ENCODE peak calls at places on chromosomes 7 and 10, in six cellular contexts. R is astrocyte, A is Calu3, O is heart right ventricle, V is bronchial epithelial cell, D is fibroblast of mammary gland. U is an unnamed sample.

GRCh38 chr10:101893510-101894120 is 50.0 kb upstream of the KCNIP2 start:
- DNase-seq in A (no peak), O (no peak), V (no peak), D (no peak), R (no peak), U (no peak)

GRCh38 chr10:29240991-29241660 is 47.7 kb upstream of the LYZL1 start:
- DNase-seq in O (no peak), D (no peak), V (no peak), R (no peak), A (no peak), U (no peak)

GRCh38 chr7:106329408-106329807 is 44.6 kb upstream of the NAMPT start:
- DNase-seq in D (no peak), V (peak), R (peak), A (no peak), O (no peak), U (no peak)

GRCh38 chr7:216360-217300 is 24.3 kb downstream of the FAM20C start:
- DNase-seq in A (no peak), R (no peak), O (peak), D (no peak), V (no peak), U (no peak)

GRCh38 chr10:12656518-12657142 is 307.3 kb downstream of the CAMK1D start:
- DNase-seq in A (peak), O (no peak), V (peak), D (peak), R (peak), U (peak)

GRCh38 chr10:127922675-127923366 is 15.9 kb downstream of the PTPRE start:
- DNase-seq in O (peak), D (peak), V (peak), A (peak), R (peak), U (no peak)

GRCh38 chr10:6721480-6721879 is 141.4 kb upstream of the PRKCQ start:
- DNase-seq in D (peak), O (no peak), A (peak), V (peak), R (peak), U (no peak)

GRCh38 chr10:77637986-77638765 is 568 bp upstream of the KCNMA1 start:
- DNase-seq in A (peak), R (peak), D (no peak), O (no peak), V (no peak), U (peak)

GRCh38 chr10:77899080-77899477 is 27.5 kb downstream of the DLG5 start:
- DNase-seq in R (peak), V (peak), O (no peak), A (peak), D (peak), U (no peak)

GRCh38 chr7:92868683-92869293 is 32.4 kb upstream of the CDK6 start:
- DNase-seq in D (no peak), O (no peak), V (no peak), R (no peak), A (no peak), U (no peak)

GRCh38 chr7:16795624-16796023 is 9.2 kb downstream of the AGR2 start:
- DNase-seq in D (no peak), A (no peak), R (no peak), V (no peak), O (no peak), U (no peak)

GRCh38 chr10:96502561-96503267 is 11.0 kb downstream of the TLL2 start:
- DNase-seq in O (no peak), R (no peak), V (peak), D (peak), A (no peak), U (no peak)

GRCh38 chr10:74977913-74978847 is 133.3 kb upstream of the SAMD8 start:
- DNase-seq in D (no peak), V (no peak), R (no peak), O (no peak), A (no peak), U (no peak)

GRCh38 chr7:126185959-126186580 is 1066.7 kb downstream of the GRM8 start:
- DNase-seq in A (no peak), V (peak), D (no peak), O (no peak), R (no peak), U (no peak)

GRCh38 chr7:158733762-158734494 is 29.3 kb upstream of the NCAPG2 start:
- DNase-seq in R (no peak), O (no peak), V (no peak), D (no peak), A (no peak), U (no peak)

GRCh38 chr10:36302086-36302485 is 660.0 kb upstream of the FZD8 start:
- DNase-seq in D (no peak), A (no peak), O (no peak), V (no peak), R (no peak), U (no peak)

GRCh38 chr7:46459942-46460341 is 538.9 kb upstream of the IGFBP3 start:
- DNase-seq in A (no peak), D (no peak), V (no peak), O (no peak), R (no peak), U (no peak)

GRCh38 chr7:155743197-155743596 is 69.1 kb downstream of the SHH start:
- DNase-seq in D (no peak), O (no peak), R (no peak), A (no peak), V (no peak), U (no peak)

GRCh38 chr7:47259682-47260081 is 322.2 kb downstream of the TNS3 start:
- DNase-seq in O (no peak), D (no peak), V (no peak), R (no peak), A (no peak), U (no peak)

GRCh38 chr7:128197989-128198580 is 43.0 kb upstream of the LEP start:
- DNase-seq in A (no peak), R (no peak), O (no peak), V (peak), D (no peak), U (no peak)

GRCh38 chr7:151806204-151806603 is 70.7 kb downstream of the PRKAG2 start:
- DNase-seq in A (no peak), O (no peak), V (peak), D (no peak), R (peak), U (no peak)

GRCh38 chr7:120110169-120110568 is 162.8 kb upstream of the KCND2 start:
- DNase-seq in D (no peak), V (peak), A (peak), R (no peak), O (no peak), U (no peak)

GRCh38 chr7:712601-713457 is 13.7 kb upstream of the DNAAF5 start:
- DNase-seq in R (no peak), V (no peak), A (no peak), D (no peak), O (no peak), U (no peak)

GRCh38 chr10:131691481-131692090 is 209.2 kb upstream of the PPP2R2D start:
- DNase-seq in O (no peak), R (no peak), A (no peak), V (no peak), D (no peak), U (no peak)

GRCh38 chr10:70726909-70727495 is 54.7 kb downstream of the ADAMTS14 start:
- DNase-seq in D (no peak), A (no peak), O (no peak), V (no peak), R (no peak), U (no peak)

GRCh38 chr10:77592946-77593636 is 44.5 kb downstream of the KCNMA1 start:
- DNase-seq in V (peak), D (peak), A (no peak), O (no peak), R (peak), U (no peak)

GRCh38 chr7:117951711-117952280 is 78.6 kb upstream of the CTTNBP2 start:
- DNase-seq in R (no peak), A (no peak), O (no peak), V (peak), D (no peak), U (no peak)

GRCh38 chr10:103884681-103885139 is 29.3 kb upstream of the SH3PXD2A start:
- DNase-seq in D (peak), A (peak), R (peak), O (no peak), V (peak), U (peak)

GRCh38 chr10:52115823-52116222 is 198.3 kb upstream of the DKK1 start:
- DNase-seq in D (peak), O (no peak), R (peak), A (no peak), V (peak), U (no peak)

GRCh38 chr7:112038353-112038752 is 167.8 kb downstream of the DOCK4 start:
- DNase-seq in D (no peak), A (no peak), O (no peak), V (no peak), R (no peak), U (no peak)

GRCh38 chr7:74282748-74283459 is 6.3 kb upstream of the CLIP2 start:
- DNase-seq in R (no peak), D (no peak), O (no peak), A (no peak), V (no peak), U (no peak)

GRCh38 chr10:132980426-132981172 is 38.2 kb upstream of the CFAP46 start:
- DNase-seq in D (no peak), V (no peak), O (no peak), R (no peak), A (no peak), U (no peak)

GRCh38 chr7:23931633-23932032 is 221.6 kb downstream of the STK31 start:
- DNase-seq in D (no peak), O (no peak), V (peak), A (no peak), R (no peak), U (no peak)

GRCh38 chr10:14032406-14032998 is 298.2 kb downstream of the FRMD4A start:
- DNase-seq in A (peak), D (peak), R (peak), V (no peak), O (peak), U (no peak)
- TF ChIP-seq CTCF in A (peak), D (peak), R (peak), V (peak), O (peak), U (peak)

GRCh38 chr7:98291717-98292116 is 10.2 kb downstream of the BRI3 start:
- DNase-seq in O (no peak), R (no peak), V (no peak), A (no peak), D (no peak), U (no peak)
- TF ChIP-seq CTCF in O (no peak), R (no peak), V (peak), A (no peak), D (no peak), U (no peak)

GRCh38 chr10:24938076-24938475 is 14.3 kb downstream of the PRTFDC1 start:
- DNase-seq in O (no peak), D (peak), R (no peak), A (no peak), V (no peak), U (no peak)
- TF ChIP-seq CTCF in O (no peak), D (no peak), R (no peak), A (no peak), V (no peak), U (no peak)

GRCh38 chr10:43377393-43377883 is 6.0 kb downstream of the FXYD4 start:
- DNase-seq in V (peak), D (no peak), R (no peak), A (peak), O (no peak), U (no peak)

GRCh38 chr10:43376828-43377227 is 5.4 kb downstream of the FXYD4 start:
- DNase-seq in V (no peak), A (no peak), D (no peak), O (no peak), R (no peak), U (no peak)

GRCh38 chr10:43383204-43383971 is 12.0 kb downstream of the FXYD4 start:
- DNase-seq in V (peak), R (no peak), D (no peak), A (no peak), O (no peak), U (no peak)

GRCh38 chr10:43384252-43385221 is 13.1 kb downstream of the FXYD4 start:
- DNase-seq in A (no peak), O (no peak), R (no peak), V (no peak), D (no peak), U (no peak)

GRCh38 chr10:43380610-43381222 is 9.3 kb downstream of the FXYD4 start:
- DNase-seq in V (no peak), R (no peak), A (no peak), O (no peak), D (peak), U (no peak)
- TF ChIP-seq CTCF in V (peak), R (peak), A (no peak), O (no peak), D (peak), U (no peak)

GRCh38 chr7:1758417-1758858 is 88.4 kb downstream of the ELFN1 start:
- DNase-seq in D (peak), O (peak), A (peak), R (no peak), V (peak), U (no peak)
- TF ChIP-seq CTCF in D (peak), O (peak), A (peak), R (no peak), V (peak), U (peak)

GRCh38 chr7:100111156-100111555 is 8.0 kb downstream of the TAF6 start:
- DNase-seq in D (no peak), V (no peak), O (no peak), A (no peak), R (no peak), U (no peak)

GRCh38 chr7:100111914-100112313 is 7.2 kb downstream of the TAF6 start:
- DNase-seq in R (no peak), O (no peak), A (no peak), D (no peak), V (no peak), U (no peak)

GRCh38 chr7:100107890-100108289 is 6.4 kb downstream of the AP4M1 start:
- DNase-seq in V (no peak), O (no peak), R (no peak), A (no peak), D (no peak), U (no peak)

GRCh38 chr7:100107125-100107737 is 5.8 kb downstream of the AP4M1 start:
- DNase-seq in D (no peak), O (no peak), V (no peak), A (no peak), R (no peak), U (no peak)

GRCh38 chr7:100109521-100110163 is 8.2 kb downstream of the AP4M1 start:
- DNase-seq in A (no peak), D (no peak), R (no peak), O (no peak), V (no peak), U (no peak)
- TF ChIP-seq CTCF in A (no peak), D (no peak), R (no peak), O (no peak), V (no peak), U (no peak)

DNA sequence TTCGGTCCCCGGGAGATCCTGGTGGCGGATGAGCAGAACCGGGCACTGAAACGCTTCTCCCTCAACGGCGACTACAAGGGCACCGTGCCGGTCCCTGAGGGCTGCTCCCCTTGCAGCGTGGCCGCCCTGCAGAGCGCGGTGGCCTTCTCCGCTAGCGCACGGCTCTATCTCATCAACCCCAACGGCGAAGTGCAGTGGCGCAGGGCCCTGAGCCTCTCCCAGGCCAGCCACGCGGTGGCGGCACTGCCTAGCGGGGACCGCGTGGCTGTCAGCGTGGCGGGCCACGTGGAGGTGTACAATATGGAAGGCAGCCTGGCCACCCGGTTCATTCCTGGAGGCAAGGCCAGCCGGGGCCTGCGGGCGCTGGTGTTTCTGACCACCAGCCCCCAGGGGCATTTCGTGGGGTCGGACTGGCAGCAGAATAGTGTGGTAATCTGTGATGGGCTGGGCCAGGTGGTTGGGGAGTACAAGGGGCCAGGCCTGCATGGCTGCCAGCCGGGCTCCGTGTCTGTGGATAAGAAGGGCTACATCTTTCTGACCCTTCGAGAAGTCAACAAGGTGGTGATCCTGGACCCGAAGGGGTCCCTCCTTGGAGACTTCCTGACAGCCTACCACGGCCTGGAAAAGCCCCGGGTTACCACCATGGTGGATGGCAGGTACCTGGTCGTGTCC is 3.7 kb downstream of the TRIM56 start:
- DNase-seq in O (no peak), D (no peak), V (no peak), A (no peak), R (no peak), U (no peak)
- TF ChIP-seq CTCF in O (no peak), D (no peak), V (no peak), A (no peak), R (no peak), U (no peak)

GRCh38 chr10:108249940-108250339 is 1085.4 kb upstream of the SORCS1 start:
- DNase-seq in R (no peak), D (no peak), V (no peak), A (no peak), O (no peak), U (no peak)
- TF ChIP-seq CTCF in R (no peak), D (no peak), V (peak), A (no peak), O (no peak), U (peak)

DNA sequence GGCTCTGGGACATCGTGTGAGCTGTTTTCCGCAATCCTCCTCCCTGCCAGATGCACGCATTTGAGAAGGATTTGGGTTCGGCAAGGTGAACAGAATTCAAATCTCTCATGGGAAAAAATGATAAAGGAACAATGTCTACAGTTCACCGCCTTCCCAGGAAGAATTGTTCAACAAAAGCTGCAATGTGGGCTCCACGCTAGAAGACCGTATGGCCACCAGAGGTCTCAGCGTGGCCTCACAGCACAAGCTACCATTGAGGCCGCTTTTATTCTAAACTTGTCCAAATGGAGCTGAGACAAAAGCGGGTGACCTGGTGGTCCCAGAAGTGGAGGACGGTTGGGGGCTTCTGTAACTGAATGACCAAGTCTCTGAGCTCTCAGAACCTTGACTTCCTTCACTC is 733.1 kb downstream of the PARD3 start:
- DNase-seq in D (no peak), R (no peak), A (no peak), V (no peak), O (no peak), U (no peak)
- TF ChIP-seq CTCF in D (no peak), R (no peak), A (no peak), V (no peak), O (no peak), U (no peak)

DNA sequence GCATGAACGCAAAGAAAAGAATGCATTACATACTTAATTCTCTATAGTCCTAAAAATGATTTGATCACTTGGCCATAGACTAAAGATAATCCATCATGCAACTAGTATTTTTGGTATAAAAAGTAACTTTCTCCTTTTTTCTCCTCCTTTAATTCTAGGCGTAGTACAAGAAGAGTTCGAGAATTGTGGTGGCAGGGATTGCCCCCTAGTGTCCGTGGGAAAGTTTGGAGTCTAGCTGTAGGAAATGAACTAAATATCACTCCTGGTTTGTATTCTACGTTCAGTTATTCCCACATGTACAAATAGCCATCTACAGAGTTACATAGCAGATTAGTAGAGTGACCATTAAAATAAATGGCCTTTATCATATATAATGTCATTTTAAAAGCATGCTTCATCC is 45.5 kb upstream of the HELLS start:
- DNase-seq in O (no peak), V (no peak), D (peak), A (no peak), R (no peak), U (no peak)
- TF ChIP-seq CTCF in O (peak), V (peak), D (peak), A (peak), R (peak), U (peak)